ENCODE peak calls at places on chromosomes 16 and 17, in four cellular contexts. One of them, this sample, is unnamed.
A peak's percentile ranks its signal among the peaks of the same experiment; 100 is the strongest.

GRCh38 chr16:87173294-87173883 is 143.8 kb downstream of the C16orf95 start:
- DNase-seq in fibroblast of pulmonary artery: no peak
- DNase-seq in neural progenitor cell: no peak
- DNase-seq in cardiac fibroblast: no peak
- DNase-seq in this sample: no peak

GRCh38 chr17:16288860-16289571 is 64.3 kb downstream of the CENPV start:
- DNase-seq in fibroblast of pulmonary artery: no peak
- DNase-seq in neural progenitor cell: no peak
- DNase-seq in cardiac fibroblast: no peak
- DNase-seq in this sample: no peak

GRCh38 chr16:80710918-80711317 is 93.5 kb downstream of the CDYL2 start:
- DNase-seq in fibroblast of pulmonary artery: no peak
- DNase-seq in neural progenitor cell: no peak
- DNase-seq in cardiac fibroblast: no peak
- DNase-seq in this sample: no peak

GRCh38 chr17:320139-320538 is 32.5 kb downstream of the RPH3AL start:
- DNase-seq in fibroblast of pulmonary artery: no peak
- DNase-seq in neural progenitor cell: no peak
- DNase-seq in cardiac fibroblast: no peak
- DNase-seq in this sample: no peak

GRCh38 chr16:67249762-67250327 is 1.1 kb downstream of the SLC9A5 start:
- DNase-seq in fibroblast of pulmonary artery: no peak
- DNase-seq in neural progenitor cell: no peak
- DNase-seq in cardiac fibroblast: no peak
- DNase-seq in this sample: no peak

GRCh38 chr17:58004060-58004459 is 3.0 kb downstream of the SRSF1 start:
- DNase-seq in fibroblast of pulmonary artery: no peak
- DNase-seq in neural progenitor cell: no peak
- DNase-seq in cardiac fibroblast: no peak
- DNase-seq in this sample: no peak

GRCh38 chr17:76432004-76432403 is 20.9 kb downstream of the UBE2O start:
- DNase-seq in fibroblast of pulmonary artery: no peak
- DNase-seq in neural progenitor cell: no peak
- DNase-seq in cardiac fibroblast: peak; percentile 33
- DNase-seq in this sample: no peak

GRCh38 chr17:62662855-62663254 is 35.4 kb downstream of the MRC2 start:
- DNase-seq in fibroblast of pulmonary artery: no peak
- DNase-seq in neural progenitor cell: no peak
- DNase-seq in cardiac fibroblast: no peak
- DNase-seq in this sample: no peak

GRCh38 chr17:1829189-1829578 is 518 bp downstream of the SMYD4 start:
- DNase-seq in fibroblast of pulmonary artery: peak; percentile 14
- DNase-seq in neural progenitor cell: no peak
- DNase-seq in cardiac fibroblast: peak; percentile 16
- DNase-seq in this sample: no peak

GRCh38 chr17:45231481-45232116 is 9.9 kb downstream of the FMNL1 start:
- DNase-seq in fibroblast of pulmonary artery: no peak
- DNase-seq in neural progenitor cell: peak; percentile 68
- DNase-seq in cardiac fibroblast: no peak
- DNase-seq in this sample: no peak

GRCh38 chr17:43970366-43970765 is 16.6 kb upstream of the PYY start:
- DNase-seq in fibroblast of pulmonary artery: no peak
- DNase-seq in neural progenitor cell: no peak
- DNase-seq in cardiac fibroblast: no peak
- DNase-seq in this sample: no peak

GRCh38 chr17:82238562-82239201 is 9.8 kb downstream of the SLC16A3 start:
- DNase-seq in fibroblast of pulmonary artery: peak; percentile 80
- DNase-seq in neural progenitor cell: no peak
- DNase-seq in cardiac fibroblast: peak; percentile 81
- DNase-seq in this sample: peak; percentile 49

DNA sequence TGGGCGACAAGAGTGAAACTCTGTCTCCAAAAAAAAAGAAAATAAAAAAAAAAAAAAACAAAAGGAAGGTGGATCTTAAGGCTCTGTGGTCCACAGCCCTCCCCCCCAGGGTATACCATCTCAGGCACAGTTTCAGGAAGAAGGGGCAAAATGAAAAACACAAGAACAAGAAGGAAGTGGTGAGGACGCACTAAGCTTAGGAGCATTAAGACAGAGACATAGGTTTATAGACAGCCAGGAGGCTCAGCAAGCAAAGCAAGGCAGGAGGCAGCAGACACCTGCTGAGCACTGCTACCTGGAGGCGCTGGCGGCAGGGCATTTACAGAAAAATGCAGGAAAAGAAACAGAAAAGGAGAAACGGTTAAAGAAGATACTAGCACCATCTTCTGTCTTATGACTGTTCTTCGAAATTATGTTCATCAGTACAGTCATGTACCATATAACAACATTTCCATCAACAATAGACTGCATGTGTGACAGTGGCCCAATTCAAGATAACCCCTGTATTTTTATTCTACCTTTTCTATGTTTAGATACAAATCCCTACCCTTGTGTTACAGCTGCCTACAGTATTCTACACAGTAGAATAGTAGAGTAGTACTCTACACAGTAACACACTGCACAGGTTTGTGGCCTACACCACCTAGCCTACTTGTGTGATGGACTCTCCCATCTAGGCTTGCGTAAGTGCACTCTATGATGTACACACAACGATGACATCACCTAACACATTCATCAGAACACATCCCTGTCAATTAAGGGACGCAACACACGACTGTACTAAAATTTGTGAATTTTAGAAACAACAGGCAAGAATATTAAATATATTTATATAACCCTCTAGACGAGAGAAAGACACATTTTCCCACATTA is 62.5 kb downstream of the XPO6 start:
- DNase-seq in fibroblast of pulmonary artery: no peak
- DNase-seq in neural progenitor cell: no peak
- DNase-seq in cardiac fibroblast: no peak
- DNase-seq in this sample: no peak
- H3K4me3 ChIP-seq in fibroblast of pulmonary artery: no peak overlapping the region
- H3K4me3 ChIP-seq in neural progenitor cell: no peak overlapping the region
- H3K4me3 ChIP-seq in cardiac fibroblast: no peak overlapping the region
- H3K4me3 ChIP-seq in this sample: no peak overlapping the region

GRCh38 chr17:80942360-80943345 is 49.0 kb upstream of the CHMP6 start:
- DNase-seq in fibroblast of pulmonary artery: peak; percentile 91
- DNase-seq in neural progenitor cell: no peak
- DNase-seq in cardiac fibroblast: peak; percentile 96
- DNase-seq in this sample: peak; percentile 4
- TF ChIP-seq CTCF in fibroblast of pulmonary artery: peak; percentile 27
- TF ChIP-seq CTCF in neural progenitor cell: no peak
- TF ChIP-seq CTCF in cardiac fibroblast: peak; percentile 20
- TF ChIP-seq CTCF in this sample: no peak

GRCh38 chr17:68514809-68515208 is 2.6 kb downstream of the PRKAR1A start:
- DNase-seq in fibroblast of pulmonary artery: peak; percentile 93
- DNase-seq in neural progenitor cell: no peak
- DNase-seq in cardiac fibroblast: peak; percentile 94
- DNase-seq in this sample: no peak

GRCh38 chr17:68513932-68514331 is 1.7 kb downstream of the PRKAR1A start:
- DNase-seq in fibroblast of pulmonary artery: no peak
- DNase-seq in neural progenitor cell: no peak
- DNase-seq in cardiac fibroblast: no peak
- DNase-seq in this sample: no peak

GRCh38 chr17:68515238-68515637 is 3.0 kb downstream of the PRKAR1A start:
- DNase-seq in fibroblast of pulmonary artery: no peak
- DNase-seq in neural progenitor cell: peak; percentile 10
- DNase-seq in cardiac fibroblast: peak; percentile 50
- DNase-seq in this sample: no peak

GRCh38 chr17:68518063-68518815 is 6.0 kb downstream of the PRKAR1A start:
- DNase-seq in fibroblast of pulmonary artery: no peak
- DNase-seq in neural progenitor cell: no peak
- DNase-seq in cardiac fibroblast: no peak
- DNase-seq in this sample: no peak

GRCh38 chr17:68516732-68517131 is 4.5 kb downstream of the PRKAR1A start:
- DNase-seq in fibroblast of pulmonary artery: no peak
- DNase-seq in neural progenitor cell: no peak
- DNase-seq in cardiac fibroblast: no peak
- DNase-seq in this sample: no peak
- H3K4me3 ChIP-seq in fibroblast of pulmonary artery: no peak overlapping the region
- H3K4me3 ChIP-seq in neural progenitor cell: no peak overlapping the region
- H3K4me3 ChIP-seq in cardiac fibroblast: no peak overlapping the region
- H3K4me3 ChIP-seq in this sample: no peak overlapping the region

GRCh38 chr16:8885674-8886592 is 3.8 kb downstream of the LITAFD start:
- DNase-seq in fibroblast of pulmonary artery: peak; percentile 40
- DNase-seq in neural progenitor cell: peak; percentile 44
- DNase-seq in cardiac fibroblast: peak; percentile 42
- DNase-seq in this sample: no peak
- TF ChIP-seq CTCF in fibroblast of pulmonary artery: no peak
- TF ChIP-seq CTCF in neural progenitor cell: peak; percentile 24
- TF ChIP-seq CTCF in cardiac fibroblast: peak; percentile 17
- TF ChIP-seq CTCF in this sample: peak; percentile 6

GRCh38 chr17:61555127-61555531 is 35.9 kb downstream of the NACA2 start:
- DNase-seq in fibroblast of pulmonary artery: no peak
- DNase-seq in neural progenitor cell: no peak
- DNase-seq in cardiac fibroblast: no peak
- DNase-seq in this sample: no peak

GRCh38 chr17:61556224-61557188 is 34.5 kb downstream of the NACA2 start:
- DNase-seq in fibroblast of pulmonary artery: peak; percentile 8
- DNase-seq in neural progenitor cell: no peak
- DNase-seq in cardiac fibroblast: no peak
- DNase-seq in this sample: no peak

GRCh38 chr17:61562287-61562686 is 28.7 kb downstream of the NACA2 start:
- DNase-seq in fibroblast of pulmonary artery: no peak
- DNase-seq in neural progenitor cell: no peak
- DNase-seq in cardiac fibroblast: no peak
- DNase-seq in this sample: no peak

GRCh38 chr17:61561354-61561753 is 29.7 kb downstream of the NACA2 start:
- DNase-seq in fibroblast of pulmonary artery: no peak
- DNase-seq in neural progenitor cell: no peak
- DNase-seq in cardiac fibroblast: no peak
- DNase-seq in this sample: no peak

DNA sequence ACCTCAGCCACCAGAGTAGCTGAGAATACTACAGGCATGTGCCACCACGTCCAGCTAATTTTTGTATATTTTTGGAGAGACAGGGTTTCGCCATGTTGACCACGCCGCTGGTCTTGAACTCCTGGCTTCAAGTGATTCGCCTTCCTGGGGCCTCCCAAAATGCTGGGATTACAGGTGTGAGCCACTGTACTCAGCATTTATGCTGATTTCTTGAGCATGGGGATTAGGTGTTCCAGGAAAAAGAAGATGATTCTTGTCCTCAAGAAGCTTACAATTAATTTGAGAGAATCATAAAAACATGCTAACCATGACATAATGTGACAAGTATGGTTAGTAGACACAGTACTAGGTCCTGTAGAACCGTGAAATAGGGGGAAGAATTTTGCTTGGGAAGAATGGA is 30.9 kb downstream of the NACA2 start:
- DNase-seq in fibroblast of pulmonary artery: no peak
- DNase-seq in neural progenitor cell: no peak
- DNase-seq in cardiac fibroblast: no peak
- DNase-seq in this sample: no peak
- H3K4me3 ChIP-seq in fibroblast of pulmonary artery: no peak overlapping the region
- H3K4me3 ChIP-seq in neural progenitor cell: no peak overlapping the region
- H3K4me3 ChIP-seq in cardiac fibroblast: no peak overlapping the region
- H3K4me3 ChIP-seq in this sample: no peak overlapping the region

DNA sequence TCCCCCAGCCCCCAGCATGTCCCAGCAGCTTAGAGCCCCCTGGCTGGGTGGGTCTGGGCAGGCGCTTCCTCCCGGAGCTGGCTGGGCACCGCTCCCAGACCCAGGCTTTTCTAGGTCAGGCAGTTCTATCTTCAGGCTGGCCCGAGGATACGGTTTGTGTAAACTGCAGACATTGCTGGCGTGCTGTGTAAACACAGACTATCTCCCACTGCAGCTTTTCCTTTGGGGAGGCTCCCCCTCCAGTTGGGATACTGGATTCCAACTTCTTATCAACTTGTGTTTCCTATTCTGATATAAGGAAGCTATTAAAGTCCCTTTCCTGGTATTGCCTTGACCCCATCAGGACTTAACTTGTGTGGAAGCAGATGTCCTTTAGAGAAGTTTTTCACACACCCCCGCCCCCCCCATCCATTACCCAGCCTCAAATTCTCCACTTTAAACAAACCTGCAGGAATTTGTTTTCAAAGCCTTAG is 18.3 kb upstream of the GNA13 start:
- DNase-seq in fibroblast of pulmonary artery: peak; percentile 57
- DNase-seq in neural progenitor cell: no peak
- DNase-seq in cardiac fibroblast: peak; percentile 76
- DNase-seq in this sample: no peak
- TF ChIP-seq CTCF in fibroblast of pulmonary artery: peak; percentile 1
- TF ChIP-seq CTCF in neural progenitor cell: no peak
- TF ChIP-seq CTCF in cardiac fibroblast: no peak
- TF ChIP-seq CTCF in this sample: no peak

This sample was measured in AG04449.